ENCODE peak calls at places on chromosomes 3 and 15, in seven cellular contexts. Q is hepatocyte, I is H9, V is GM23248, O is prostate gland, U is colonic mucosa, L is HAP-1. R is an unnamed sample. For H3K4me1, the result is how much of the 10 kb centered on the place peaks cover.

GRCh38 chr3:31356941-31357340 is 175.8 kb upstream of the STT3B start:
- DNase-seq in Q (peak), I (peak), V (peak), O (no peak), U (no peak), L (no peak), R (no peak)

GRCh38 chr3:98185180-98185579 is 18.7 kb downstream of the OR5H15 start:
- DNase-seq in Q (peak), I (peak), V (peak), O (no peak), U (no peak), L (no peak), R (no peak)

GRCh38 chr3:152400912-152401311 is 132.2 kb downstream of the MBNL1 start:
- DNase-seq in Q (no peak), I (no peak), V (peak), O (no peak), U (no peak), L (no peak), R (no peak)

GRCh38 chr15:76155742-76156141 is 96.0 kb downstream of the TMEM266 start:
- DNase-seq in Q (no peak), I (no peak), V (peak), O (no peak), U (no peak), L (no peak), R (no peak)

GRCh38 chr15:42349178-42349577 is 10.1 kb upstream of the CAPN3 start:
- DNase-seq in Q (no peak), I (no peak), V (peak), O (no peak), U (no peak), L (no peak), R (no peak)

GRCh38 chr15:94834494-94834893 is 603.1 kb downstream of the MCTP2 start:
- DNase-seq in Q (no peak), I (no peak), V (no peak), O (no peak), U (no peak), L (no peak), R (no peak)

GRCh38 chr3:174846055-174846454 is 13.1 kb upstream of the NAALADL2 start:
- DNase-seq in Q (no peak), I (no peak), V (no peak), O (no peak), U (no peak), L (no peak), R (no peak)

GRCh38 chr15:52294881-52295420 is 653 bp downstream of the MYO5C start:
- DNase-seq in Q (peak), I (no peak), V (peak), O (no peak), U (peak), L (no peak), R (no peak)

GRCh38 chr3:55017876-55018275 is 90.0 kb upstream of the LRTM1 start:
- DNase-seq in Q (no peak), I (no peak), V (no peak), O (no peak), U (no peak), L (no peak), R (no peak)

GRCh38 chr3:42780892-42781700 is 8.0 kb upstream of the CCDC13 start:
- DNase-seq in Q (peak), I (no peak), V (peak), O (peak), U (peak), L (peak), R (peak)

GRCh38 chr3:112497897-112498548 is 1.2 kb downstream of the BTLA start:
- DNase-seq in Q (no peak), I (no peak), V (no peak), O (no peak), U (no peak), L (no peak), R (no peak)

GRCh38 chr3:127783166-127783565 is 39.1 kb downstream of the MGLL start:
- DNase-seq in Q (no peak), I (no peak), V (no peak), O (no peak), U (no peak), L (no peak), R (no peak)

GRCh38 chr15:59550961-59551360 is 60.6 kb upstream of the GCNT3 start:
- DNase-seq in Q (no peak), I (no peak), V (no peak), O (no peak), U (no peak), L (peak), R (no peak)

GRCh38 chr3:171829841-171830559 is 13.1 kb upstream of the TMEM212 start:
- DNase-seq in Q (peak), I (peak), V (peak), O (peak), U (peak), L (peak), R (peak)

GRCh38 chr3:25437953-25438352 is 9.9 kb downstream of the RARB start:
- DNase-seq in Q (no peak), I (no peak), V (no peak), O (no peak), U (no peak), L (no peak), R (no peak)

GRCh38 chr3:181278468-181279238 is 289.1 kb upstream of the DNAJC19 start:
- DNase-seq in Q (no peak), I (no peak), V (no peak), O (no peak), U (no peak), L (no peak), R (no peak)

GRCh38 chr15:78177447-78177873 is 28.3 kb downstream of the IDH3A start:
- DNase-seq in Q (peak), I (peak), V (peak), O (peak), U (peak), L (peak), R (peak)

DNA sequence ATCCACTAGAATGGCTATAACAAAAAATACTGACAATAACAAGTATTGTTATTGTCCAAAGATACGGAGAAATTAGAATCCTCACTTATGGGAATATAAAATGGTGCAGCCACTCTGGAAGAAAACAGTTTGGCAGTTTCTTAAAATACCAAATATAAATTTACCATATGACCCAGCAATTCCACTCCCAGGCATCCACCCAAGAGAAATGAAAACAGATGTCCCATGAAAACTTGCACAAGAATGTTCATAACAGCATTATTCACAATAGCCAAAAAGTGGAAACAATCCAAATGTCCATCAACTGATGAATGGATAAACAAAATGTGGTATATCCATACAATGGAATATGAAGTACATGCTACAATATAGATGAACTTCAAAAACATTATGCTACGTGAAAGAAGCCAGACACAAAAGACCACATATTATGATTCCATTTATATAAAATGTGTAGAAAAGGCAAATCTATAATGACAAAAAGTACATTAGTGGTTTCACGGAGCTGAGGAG is 9.4 kb downstream of the AAGAB start:
- DNase-seq in Q (no peak), I (no peak), V (peak), O (no peak), U (no peak), L (no peak), R (no peak)
- H3K4me1 ChIP-seq in Q (under half), I (under half), V (under half), O (under half), U (under half), L (under half), R (under half)

GRCh38 chr3:179604336-179605078 is at the start of the genes MRPL47 and NDUFB5:
- DNase-seq in Q (peak), I (peak), V (peak), O (peak), U (peak), L (peak), R (peak)

GRCh38 chr3:179603831-179604230 is 607 bp downstream of the MRPL47 start:
- DNase-seq in Q (no peak), I (no peak), V (peak), O (no peak), U (no peak), L (no peak), R (no peak)

DNA sequence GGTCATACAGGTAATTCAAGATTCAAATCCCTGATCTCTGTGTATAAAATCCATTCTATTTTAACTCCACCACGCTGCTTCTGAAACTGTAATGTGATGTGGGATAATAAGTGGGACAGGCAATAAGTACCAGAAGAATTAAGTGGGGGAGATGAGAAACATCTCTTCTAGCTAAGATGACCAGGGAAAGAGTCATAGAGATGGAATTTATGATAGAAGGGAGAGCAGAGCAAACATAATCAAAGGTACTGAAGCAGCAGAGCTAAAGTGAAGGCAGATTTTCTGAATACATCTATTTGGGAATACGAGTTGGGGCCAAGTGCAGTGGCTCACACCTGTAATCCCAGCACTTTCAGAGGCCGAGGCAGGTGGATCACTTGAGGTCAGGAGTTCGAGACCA is 4.9 kb downstream of the MRPL47 start:
- DNase-seq in Q (no peak), I (no peak), V (peak), O (no peak), U (no peak), L (no peak), R (no peak)
- H3K4me1 ChIP-seq in Q (under half), I (under half), V (under half), O (under half), U (under half), L (under half), R (under half)

GRCh38 chr3:9099711-9100110 is 136.4 kb upstream of the RAD18 start:
- DNase-seq in Q (no peak), I (no peak), V (no peak), O (no peak), U (no peak), L (no peak), R (no peak)

GRCh38 chr3:9102240-9102841 is 139.1 kb upstream of the RAD18 start:
- DNase-seq in Q (no peak), I (peak), V (no peak), O (no peak), U (no peak), L (peak), R (no peak)

GRCh38 chr3:9100132-9100894 is 137.0 kb upstream of the RAD18 start:
- DNase-seq in Q (no peak), I (no peak), V (no peak), O (no peak), U (no peak), L (no peak), R (no peak)

GRCh38 chr3:9098716-9099675 is 135.7 kb upstream of the RAD18 start:
- DNase-seq in Q (peak), I (no peak), V (no peak), O (peak), U (no peak), L (no peak), R (no peak)

DNA sequence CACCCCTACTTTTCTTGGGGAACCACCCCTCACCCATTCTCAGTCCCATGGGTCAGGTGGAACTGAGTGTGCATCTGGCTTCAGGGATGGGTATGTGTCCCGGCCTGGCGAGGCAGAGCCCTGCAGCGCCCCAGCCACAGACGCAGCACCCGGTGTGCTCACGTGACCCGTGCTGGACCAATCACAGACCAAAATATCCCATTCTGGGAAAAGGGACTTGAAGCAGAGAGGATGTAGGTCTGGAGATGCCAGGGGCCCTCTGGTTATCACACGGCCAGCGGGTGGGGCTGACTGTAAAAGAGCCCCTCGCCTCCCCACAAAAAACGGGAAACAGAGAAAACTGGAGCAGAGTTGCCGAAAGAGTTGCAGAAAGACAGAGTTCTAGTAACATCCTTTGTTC is 138.0 kb upstream of the RAD18 start:
- DNase-seq in Q (no peak), I (peak), V (no peak), O (no peak), U (no peak), L (no peak), R (peak)
- H3K4me1 ChIP-seq in Q (under half), I (under half), V (under half), O (under half), U (under half), L (under half), R (under half)

GRCh38 chr3:129822679-129823078 is 70.8 kb downstream of the TMCC1 start:
- DNase-seq in Q (no peak), I (no peak), V (peak), O (no peak), U (no peak), L (no peak), R (no peak)

GRCh38 chr3:129829640-129830039 is 63.9 kb downstream of the TMCC1 start:
- DNase-seq in Q (peak), I (peak), V (peak), O (peak), U (peak), L (peak), R (peak)

GRCh38 chr3:129820587-129820986 is 72.9 kb downstream of the TMCC1 start:
- DNase-seq in Q (no peak), I (no peak), V (no peak), O (no peak), U (no peak), L (no peak), R (no peak)

GRCh38 chr3:129827765-129828164 is 65.7 kb downstream of the TMCC1 start:
- DNase-seq in Q (no peak), I (no peak), V (no peak), O (no peak), U (no peak), L (no peak), R (peak)

DNA sequence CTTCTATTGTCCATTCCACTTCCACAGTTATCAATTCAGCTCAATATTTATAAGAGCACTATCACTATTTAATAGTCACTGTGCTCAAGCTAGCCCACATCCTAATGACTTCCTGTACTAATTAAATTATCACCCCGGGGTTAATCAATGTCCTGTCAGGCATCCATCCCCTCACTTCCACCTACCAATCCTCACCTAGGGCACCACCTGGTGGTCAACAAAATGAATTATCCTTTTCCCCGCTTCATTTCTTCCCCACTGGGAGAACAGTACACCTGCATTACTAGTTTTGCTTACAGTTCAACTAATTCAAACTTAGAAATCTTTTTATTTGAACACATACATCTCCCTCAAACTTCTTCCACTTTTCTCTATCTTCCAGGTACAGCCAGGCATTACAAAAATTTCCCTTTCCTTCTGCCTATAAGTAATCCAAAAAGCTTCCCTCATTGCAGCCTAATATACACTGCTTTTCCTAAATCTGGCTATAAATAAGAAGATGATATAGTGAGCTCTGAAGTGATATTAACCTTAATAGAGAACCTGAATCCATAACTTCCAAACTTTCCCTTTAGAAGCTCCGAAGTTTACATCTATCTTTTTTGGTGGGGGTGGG is 68.5 kb downstream of the TMCC1 start:
- DNase-seq in Q (peak), I (peak), V (peak), O (peak), U (peak), L (peak), R (peak)
- H3K4me1 ChIP-seq in Q (under half), I (under half), V (under half), O (under half), U (under half), L (under half), R (under half)

DNA sequence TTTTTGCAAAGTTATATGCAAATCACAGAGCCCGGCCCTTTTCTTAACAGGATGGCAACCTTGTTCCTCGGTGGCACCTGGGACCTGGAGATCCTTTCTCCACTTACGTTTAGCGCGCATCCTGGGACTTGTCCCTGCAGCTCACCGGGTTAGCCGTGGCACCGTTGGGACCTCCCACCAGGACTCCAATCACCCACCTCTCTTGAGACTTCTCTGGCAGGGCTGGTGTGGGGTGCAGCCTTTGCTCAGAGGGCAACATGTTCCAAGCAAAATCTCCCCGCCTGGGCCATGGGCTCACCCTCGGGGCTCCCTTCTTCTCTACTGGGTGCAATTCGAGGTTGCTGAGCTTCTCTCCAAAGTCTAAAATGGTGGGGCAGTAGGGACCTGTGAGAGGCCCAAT is 211.9 kb upstream of the UMPS start:
- DNase-seq in Q (no peak), I (no peak), V (no peak), O (no peak), U (no peak), L (no peak), R (no peak)
- H3K4me1 ChIP-seq in Q (under half), I (under half), V (under half), O (under half), U (under half), L (under half), R (under half)

GRCh38 chr15:101175396-101175795 is 76.5 kb downstream of the CHSY1 start:
- DNase-seq in Q (no peak), I (no peak), V (no peak), O (no peak), U (no peak), L (no peak), R (no peak)

GRCh38 chr15:101172421-101173097 is 79.3 kb downstream of the CHSY1 start:
- DNase-seq in Q (no peak), I (no peak), V (no peak), O (no peak), U (no peak), L (no peak), R (peak)

GRCh38 chr15:101176625-101177024 is 75.2 kb downstream of the CHSY1 start:
- DNase-seq in Q (no peak), I (no peak), V (peak), O (no peak), U (no peak), L (no peak), R (no peak)

GRCh38 chr15:101173233-101174119 is 78.4 kb downstream of the CHSY1 start:
- DNase-seq in Q (no peak), I (no peak), V (no peak), O (no peak), U (no peak), L (no peak), R (no peak)

DNA sequence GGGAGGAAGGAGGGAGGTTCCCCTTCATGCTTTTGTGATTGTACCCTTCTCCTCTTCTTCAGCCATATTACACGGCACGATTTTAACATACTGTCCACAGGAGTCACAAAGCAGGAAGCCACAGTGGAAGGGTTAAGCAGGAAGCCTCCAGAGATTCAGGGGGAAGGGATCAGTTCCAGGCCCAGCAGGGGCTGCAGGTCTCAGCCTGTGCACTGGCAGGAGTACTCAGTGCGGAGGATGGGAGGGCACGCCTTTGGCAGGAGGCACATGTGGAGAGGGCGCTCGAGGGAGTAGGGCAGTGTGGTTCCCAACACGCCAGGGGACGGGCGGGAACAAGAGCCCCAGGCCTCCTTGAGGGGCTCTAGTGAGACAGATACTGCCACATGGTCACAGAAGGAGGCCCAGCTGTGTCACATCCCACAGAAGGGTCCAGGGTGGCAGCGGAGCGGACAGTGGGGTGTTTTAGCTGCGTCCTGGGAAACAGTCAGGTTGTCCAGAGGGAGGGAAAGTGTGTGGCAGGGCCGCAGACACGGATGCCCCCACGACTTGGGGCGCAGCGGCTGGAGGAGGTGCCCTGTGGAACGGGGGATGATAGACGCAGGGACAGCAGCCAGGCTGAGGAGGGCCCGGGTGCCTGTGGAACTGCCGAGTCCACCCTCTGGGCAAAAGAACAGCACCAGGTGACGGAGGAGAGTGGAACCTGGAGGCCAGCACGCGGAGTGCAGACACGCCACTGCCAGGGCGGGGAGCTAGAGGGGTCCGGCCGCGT is 77.5 kb downstream of the CHSY1 start:
- DNase-seq in Q (no peak), I (no peak), V (no peak), O (peak), U (no peak), L (no peak), R (no peak)
- H3K4me1 ChIP-seq in Q (under half), I (under half), V (under half), O (under half), U (under half), L (under half), R (under half)

DNA sequence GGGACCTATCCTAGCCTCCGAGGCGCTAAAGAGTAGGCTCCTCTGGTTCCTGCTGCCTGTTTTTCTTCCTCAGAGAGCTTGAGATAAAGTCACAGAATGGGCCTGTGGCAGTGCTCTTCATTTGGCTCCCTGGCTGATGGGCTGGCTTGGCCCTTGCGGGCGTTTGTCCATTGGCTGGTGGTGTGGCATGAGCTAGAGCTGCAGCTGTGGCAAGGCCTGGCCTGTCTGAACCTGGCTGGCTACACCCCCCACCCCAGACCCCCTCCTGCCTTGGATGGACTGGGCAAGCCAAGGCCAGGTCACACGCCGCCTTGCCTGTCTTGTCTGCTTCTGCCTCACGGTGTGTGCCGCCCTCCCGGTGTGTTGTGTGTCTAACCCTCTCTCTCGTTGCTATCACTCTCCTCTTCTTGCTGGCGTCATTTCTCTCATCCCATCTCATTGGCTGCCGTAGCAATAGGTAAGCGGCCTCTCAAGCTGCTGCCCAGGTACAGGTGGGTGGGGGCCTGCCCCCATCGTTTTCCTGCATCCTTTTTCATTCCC is 3.2 kb downstream of the AP2M1 start:
- DNase-seq in Q (no peak), I (no peak), V (no peak), O (no peak), U (no peak), L (no peak), R (no peak)
- H3K4me1 ChIP-seq in Q (under half), I (under half), V (under half), O (under half), U (under half), L (under half), R (under half)